ENCODE peak calls at places on chromosome 14, in five cellular contexts. H is fibroblast of pulmonary artery, N is glutamatergic neuron, T is dorsolateral prefrontal cortex, L is RPMI7951. B is an unnamed sample.

GRCh38 chr14:60651936-60652673 is 2.8 kb upstream of the SIX1 start:
- DNase-seq in N (peak; percentile 31), L (no peak), T (no peak), H (no peak), B (no peak)

GRCh38 chr14:95098984-95099599 is 58.2 kb downstream of the DICER1 start:
- DNase-seq in N (peak; percentile 69), H (peak; percentile 75), T (peak; percentile 61), L (peak; percentile 56), B (peak; percentile 68)

GRCh38 chr14:31880935-31881334 is 196.2 kb upstream of the ARHGAP5 start:
- DNase-seq in H (peak; percentile 84), T (no peak), N (no peak), L (peak; percentile 88), B (no peak)

GRCh38 chr14:71602524-71602923 is 329.7 kb upstream of the RGS6 start:
- DNase-seq in H (no peak), T (no peak), N (no peak), L (no peak), B (no peak)

GRCh38 chr14:101075025-101075800 is 171.7 kb upstream of the RTL1 start:
- DNase-seq in L (no peak), T (no peak), H (no peak), N (no peak), B (no peak)

GRCh38 chr14:103819503-103820307 is 27.7 kb downstream of the PPP1R13B start:
- DNase-seq in L (no peak), H (peak; percentile 48), N (peak; percentile 46), T (no peak), B (peak; percentile 85)

GRCh38 chr14:31834616-31835015 is 242.5 kb upstream of the ARHGAP5 start:
- DNase-seq in H (peak; percentile 67), T (no peak), L (peak; percentile 10), N (no peak), B (no peak)

GRCh38 chr14:102249041-102249440 is 55.9 kb downstream of the MOK start:
- DNase-seq in L (peak; percentile 24), T (no peak), N (no peak), H (peak; percentile 63), B (no peak)

GRCh38 chr14:51211149-51211548 is 28.9 kb upstream of the TMX1 start:
- DNase-seq in L (peak; percentile 46), H (peak; percentile 44), N (no peak), T (no peak), B (peak; percentile 24)

GRCh38 chr14:61562321-61563161 is 132.8 kb upstream of the HIF1A start:
- DNase-seq in L (peak; percentile 99), N (no peak), T (no peak), H (peak; percentile 98), B (no peak)

GRCh38 chr14:104253223-104253822 is 114.9 kb downstream of the KIF26A start:
- DNase-seq in L (no peak), H (no peak), N (peak; percentile 11), T (no peak), B (peak; percentile 7)

GRCh38 chr14:104506461-104507253 is 72.9 kb upstream of the C14orf180 start:
- DNase-seq in T (no peak), H (no peak), L (no peak), N (no peak), B (no peak)

GRCh38 chr14:38944691-38945090 is 158.3 kb downstream of the SEC23A start:
- DNase-seq in H (peak; percentile 31), N (no peak), T (no peak), L (no peak), B (no peak)

GRCh38 chr14:21097616-21098133 is 780 bp downstream of the ZNF219 start:
- DNase-seq in T (no peak), L (no peak), N (peak; percentile 56), H (no peak), B (no peak)